ENCODE peak calls at places on chromosomes 16 and 17, in eight cellular contexts. F is dorsolateral prefrontal cortex, D is heart left ventricle, J is left ventricle myocardium inferior, Y is left lung, U is prostate gland, H is brain microvascular endothelial cell, Q is K562. B is an unnamed sample.

GRCh38 chr16:53504161-53504663 is 1.2 kb upstream of the AKTIP start:
- DNase-seq in F (peak; percentile 50), D (peak; percentile 80), J (peak; percentile 58), Y (peak; percentile 63), U (peak; percentile 33), H (peak; percentile 61), Q (no peak), B (peak; percentile 89)

GRCh38 chr16:57530104-57530522 is 6.3 kb downstream of the CCDC102A start:
- DNase-seq in F (peak; percentile 6), D (peak; percentile 60), J (peak; percentile 18), Y (peak; percentile 40), U (no peak), H (peak; percentile 54), Q (no peak), B (peak; percentile 76)

GRCh38 chr16:47142469-47143328 is 1.0 kb downstream of the NETO2 start:
- DNase-seq in F (no peak), D (peak; percentile 30), J (peak; percentile 25), Y (peak; percentile 41), U (no peak), H (peak; percentile 14), Q (peak; percentile 57), B (peak; percentile 77)

GRCh38 chr16:17939052-17939673 is 397.4 kb downstream of the NPIPA8 start:
- DNase-seq in F (no peak), D (no peak), J (no peak), Y (no peak), U (no peak), H (no peak), Q (no peak), B (no peak)

GRCh38 chr16:69796285-69797118 is 34.4 kb downstream of the WWP2 start:
- DNase-seq in F (no peak), D (no peak), J (no peak), Y (no peak), U (peak; percentile 36), H (peak; percentile 47), Q (peak; percentile 66), B (no peak)

GRCh38 chr17:36869856-36870617 is 67.2 kb upstream of the LHX1 start:
- DNase-seq in F (no peak), D (no peak), J (no peak), Y (no peak), U (no peak), H (peak; percentile 20), Q (peak; percentile 70), B (no peak)

GRCh38 chr17:27540300-27541105 is 84.3 kb downstream of the KSR1 start:
- DNase-seq in F (peak; percentile 63), D (peak; percentile 84), J (peak; percentile 76), Y (peak; percentile 95), U (peak; percentile 72), H (peak; percentile 99), Q (no peak), B (peak; percentile 93)

GRCh38 chr17:17766351-17767095 is 70.3 kb downstream of the SREBF1 start:
- DNase-seq in F (no peak), D (no peak), J (no peak), Y (no peak), U (no peak), H (no peak), Q (no peak), B (peak; percentile 72)

GRCh38 chr17:76742958-76743357 is 5.0 kb downstream of the MFSD11 start:
- DNase-seq in F (no peak), D (no peak), J (no peak), Y (no peak), U (no peak), H (no peak), Q (no peak), B (no peak)

GRCh38 chr16:29702307-29702706 is 23.3 kb downstream of the QPRT start:
- DNase-seq in F (no peak), D (no peak), J (no peak), Y (no peak), U (no peak), H (no peak), Q (no peak), B (no peak)

GRCh38 chr16:68779891-68780290 is 42.8 kb downstream of the CDH1 start:
- DNase-seq in F (no peak), D (no peak), J (no peak), Y (no peak), U (peak; percentile 69), H (no peak), Q (no peak), B (no peak)

GRCh38 chr16:12516621-12517309 is 286.9 kb downstream of the CPPED1 start:
- DNase-seq in F (no peak), D (no peak), J (no peak), Y (no peak), U (no peak), H (no peak), Q (no peak), B (peak; percentile 83)

GRCh38 chr17:15478845-15479244 is 11.4 kb upstream of the CDRT4 start:
- DNase-seq in F (no peak), D (no peak), J (no peak), Y (no peak), U (no peak), H (no peak), Q (no peak), B (no peak)

GRCh38 chr17:35214631-35215273 is 20.6 kb upstream of the SLC35G3 start:
- DNase-seq in F (no peak), D (no peak), J (no peak), Y (no peak), U (no peak), H (no peak), Q (no peak), B (no peak)

GRCh38 chr17:39591958-39592954 is 15.5 kb downstream of the NEUROD2 start:
- DNase-seq in F (no peak), D (no peak), J (no peak), Y (no peak), U (no peak), H (peak; percentile 9), Q (peak; percentile 59), B (peak; percentile 77)

DNA sequence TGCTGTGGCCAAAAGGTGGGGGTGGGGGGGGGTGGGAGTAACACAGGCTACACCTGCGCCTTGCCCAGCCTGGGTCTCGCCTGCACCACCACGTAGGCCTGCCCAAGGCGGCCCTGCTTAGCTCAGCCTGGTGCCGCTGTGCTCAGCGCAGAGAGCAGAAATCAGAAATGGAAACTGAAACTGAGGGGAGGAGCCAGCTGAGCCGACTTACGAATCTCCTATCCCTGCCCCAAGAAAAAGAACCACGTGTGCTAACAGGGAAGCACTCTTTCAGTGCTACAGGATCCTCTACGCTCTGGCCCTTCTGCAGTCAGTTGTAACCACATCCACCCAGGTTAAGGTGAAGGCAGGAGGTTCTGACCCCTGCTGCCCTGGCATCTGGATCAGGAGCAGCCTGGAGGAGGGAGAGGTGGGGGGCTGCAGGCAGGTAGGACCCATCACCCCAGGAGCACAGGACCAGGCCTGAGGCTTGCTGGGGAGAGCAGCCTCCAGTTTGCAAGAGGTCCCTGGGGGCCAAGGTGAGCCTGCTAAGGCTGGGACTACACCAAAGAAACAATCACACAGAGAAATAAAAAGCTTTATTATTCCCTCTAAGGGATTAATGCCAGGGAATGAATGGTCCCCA is at the start of gene DHX58:
- DNase-seq in F (peak; percentile 53), D (peak; percentile 71), J (peak; percentile 63), Y (peak; percentile 80), U (peak; percentile 80), H (peak; percentile 79), Q (peak; percentile 43), B (peak; percentile 87)
- H3K27ac ChIP-seq in F (peak within 1 kb of the TSS; percentile 79), D (peak within 1 kb of the TSS; percentile 83), J (peak within 1 kb of the TSS; percentile 90), Y (peak within 1 kb of the TSS; percentile 90), U (peak within 1 kb of the TSS; percentile 95), H (peak within 1 kb of the TSS; percentile 32), Q (peak within 1 kb of the TSS; percentile 53), B (peak within 1 kb of the TSS; percentile 89)

GRCh38 chr17:12055889-12056288 is 35.2 kb downstream of the MAP2K4 start:
- DNase-seq in F (no peak), D (no peak), J (no peak), Y (no peak), U (no peak), H (no peak), Q (no peak), B (no peak)

GRCh38 chr17:12047977-12048376 is 27.3 kb downstream of the MAP2K4 start:
- DNase-seq in F (no peak), D (no peak), J (no peak), Y (no peak), U (no peak), H (peak; percentile 53), Q (peak; percentile 17), B (no peak)

GRCh38 chr17:12048843-12049473 is 28.3 kb downstream of the MAP2K4 start:
- DNase-seq in F (no peak), D (no peak), J (no peak), Y (no peak), U (no peak), H (no peak), Q (no peak), B (no peak)

GRCh38 chr17:12050646-12051225 is 30.1 kb downstream of the MAP2K4 start:
- DNase-seq in F (no peak), D (no peak), J (no peak), Y (no peak), U (no peak), H (no peak), Q (no peak), B (no peak)

GRCh38 chr17:12053552-12053951 is 32.9 kb downstream of the MAP2K4 start:
- DNase-seq in F (no peak), D (no peak), J (no peak), Y (no peak), U (no peak), H (no peak), Q (peak; percentile 7), B (no peak)
- H3K4me3 ChIP-seq in F (no peak overlapping the region), D (no peak overlapping the region), J (no peak overlapping the region), Y (no peak overlapping the region), U (no peak overlapping the region), H (no peak overlapping the region), Q (no peak overlapping the region), B (no peak overlapping the region)

DNA sequence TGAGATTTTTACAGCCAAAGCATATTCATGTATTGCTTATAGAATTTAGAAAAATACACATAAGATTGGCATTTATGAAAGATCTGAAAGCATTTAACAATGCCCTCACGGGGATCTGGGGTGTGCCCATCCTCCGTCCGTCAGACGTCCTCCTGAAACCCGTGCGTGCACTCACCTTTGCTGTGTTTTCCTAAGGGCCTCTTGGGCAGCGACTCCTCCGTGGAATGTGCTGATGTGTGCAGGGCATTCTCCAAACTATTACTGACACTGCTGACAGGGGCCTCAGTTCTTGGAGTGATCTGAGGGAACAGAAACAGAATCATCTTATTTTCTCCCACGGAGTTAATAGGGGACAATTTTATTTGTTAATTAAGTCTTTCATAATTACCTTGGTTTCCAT is 33.0 kb downstream of the ZCCHC14 start:
- DNase-seq in F (no peak), D (no peak), J (no peak), Y (no peak), U (no peak), H (no peak), Q (no peak), B (no peak)
- H3K27ac ChIP-seq in F (no peak overlapping the region), D (no peak overlapping the region), J (no peak overlapping the region), Y (no peak overlapping the region), U (no peak overlapping the region), H (no peak overlapping the region), Q (no peak overlapping the region), B (no peak overlapping the region)

DNA sequence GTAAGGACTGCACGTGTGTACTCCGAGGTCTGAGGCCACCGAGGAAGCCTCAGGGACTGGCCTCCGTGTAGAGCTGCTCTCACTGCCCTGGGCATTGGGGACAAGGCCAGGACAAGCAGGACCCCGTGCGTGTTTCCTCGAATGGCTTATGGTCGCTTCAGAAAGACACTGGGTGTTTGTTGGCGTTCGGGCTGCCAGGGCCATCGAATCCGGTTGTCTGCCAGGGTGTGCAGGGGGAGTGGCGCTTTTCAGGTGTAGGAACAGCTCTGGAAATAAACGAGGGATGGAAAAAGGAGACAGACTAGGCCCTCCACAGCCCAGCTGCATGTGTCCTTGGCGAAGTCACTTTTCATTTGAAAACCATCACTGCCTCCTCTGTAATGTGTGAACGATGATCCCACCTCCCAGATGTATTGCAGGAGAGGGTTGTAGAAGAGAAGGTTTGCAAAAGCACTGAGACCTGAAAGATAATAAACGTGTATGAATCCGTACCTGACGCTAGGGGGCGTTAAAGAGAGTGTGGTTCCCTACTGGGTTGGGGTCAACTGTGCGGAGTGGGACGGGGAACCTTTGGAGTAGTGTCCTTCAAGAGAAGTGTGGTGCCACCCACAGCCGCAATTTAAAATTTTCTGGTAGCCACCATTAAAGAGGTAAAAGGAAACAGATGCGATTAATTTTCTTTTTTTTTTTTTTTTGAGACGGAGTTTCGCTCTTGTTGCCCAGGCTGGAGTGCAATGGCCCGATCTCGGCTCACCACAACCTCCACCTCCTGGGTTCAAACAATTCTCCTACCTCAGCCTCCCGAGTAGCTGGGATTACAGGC is 2.1 kb upstream of the ZSCAN10 start:
- DNase-seq in F (no peak), D (no peak), J (no peak), Y (no peak), U (no peak), H (no peak), Q (peak; percentile 45), B (peak; percentile 11)
- H3K4me3 ChIP-seq in F (peak overlapping the region; percentile 26), D (peak overlapping the region; percentile 25), J (peak overlapping the region; percentile 37), Y (no peak overlapping the region), U (no peak overlapping the region), H (no peak overlapping the region), Q (no peak overlapping the region), B (no peak overlapping the region)